ENCODE peak calls at places on chromosomes 1 and 21, in seven cellular contexts. One of them, this sample, is unnamed.

GRCh38 chr1:240797050-240797449 is 185.1 kb upstream of the GREM2 start:
- DNase-seq in central memory CD4-positive, alpha-beta T cell: no peak
- DNase-seq in erythroblast: no peak
- DNase-seq in breast epithelium: no peak
- DNase-seq in stimulated activated CD4-positive, alpha-beta T cell treated with anti-CD3 and anti-CD28 coated beads, TNF-alpha, amount 100 ng/mL, for 1 hour: no peak
- DNase-seq in aorta: no peak
- DNase-seq in ELF-1: no peak
- DNase-seq in this sample: no peak

GRCh38 chr1:19209439-19209989 is 552 bp downstream of the UBR4 start:
- DNase-seq in aorta: peak
- DNase-seq in central memory CD4-positive, alpha-beta T cell: no peak
- DNase-seq in breast epithelium: peak
- DNase-seq in erythroblast: peak
- DNase-seq in ELF-1: peak
- DNase-seq in stimulated activated CD4-positive, alpha-beta T cell treated with anti-CD3 and anti-CD28 coated beads, TNF-alpha, amount 100 ng/mL, for 1 hour: no peak
- DNase-seq in this sample: no peak

GRCh38 chr21:30582850-30583249 is 7.3 kb downstream of the KRTAP22-2 start:
- DNase-seq in ELF-1: no peak
- DNase-seq in central memory CD4-positive, alpha-beta T cell: no peak
- DNase-seq in stimulated activated CD4-positive, alpha-beta T cell treated with anti-CD3 and anti-CD28 coated beads, TNF-alpha, amount 100 ng/mL, for 1 hour: no peak
- DNase-seq in erythroblast: no peak
- DNase-seq in aorta: no peak
- DNase-seq in breast epithelium: no peak
- DNase-seq in this sample: no peak

GRCh38 chr1:207404849-207405525 is 49.1 kb upstream of the CR2 start:
- DNase-seq in stimulated activated CD4-positive, alpha-beta T cell treated with anti-CD3 and anti-CD28 coated beads, TNF-alpha, amount 100 ng/mL, for 1 hour: no peak
- DNase-seq in ELF-1: no peak
- DNase-seq in breast epithelium: no peak
- DNase-seq in erythroblast: peak
- DNase-seq in aorta: no peak
- DNase-seq in central memory CD4-positive, alpha-beta T cell: peak
- DNase-seq in this sample: peak

GRCh38 chr1:245310605-245311531 is 156.1 kb downstream of the KIF26B start:
- DNase-seq in aorta: no peak
- DNase-seq in breast epithelium: no peak
- DNase-seq in erythroblast: no peak
- DNase-seq in stimulated activated CD4-positive, alpha-beta T cell treated with anti-CD3 and anti-CD28 coated beads, TNF-alpha, amount 100 ng/mL, for 1 hour: no peak
- DNase-seq in ELF-1: peak
- DNase-seq in central memory CD4-positive, alpha-beta T cell: no peak
- DNase-seq in this sample: peak

GRCh38 chr21:45282283-45283018 is 5.2 kb downstream of the POFUT2 start:
- DNase-seq in aorta: no peak
- DNase-seq in ELF-1: no peak
- DNase-seq in breast epithelium: no peak
- DNase-seq in central memory CD4-positive, alpha-beta T cell: no peak
- DNase-seq in stimulated activated CD4-positive, alpha-beta T cell treated with anti-CD3 and anti-CD28 coated beads, TNF-alpha, amount 100 ng/mL, for 1 hour: no peak
- DNase-seq in erythroblast: no peak
- DNase-seq in this sample: no peak

GRCh38 chr1:177922209-177922608 is 47.6 kb downstream of the SEC16B start:
- DNase-seq in erythroblast: no peak
- DNase-seq in breast epithelium: no peak
- DNase-seq in central memory CD4-positive, alpha-beta T cell: no peak
- DNase-seq in stimulated activated CD4-positive, alpha-beta T cell treated with anti-CD3 and anti-CD28 coated beads, TNF-alpha, amount 100 ng/mL, for 1 hour: no peak
- DNase-seq in ELF-1: no peak
- DNase-seq in aorta: no peak
- DNase-seq in this sample: no peak

GRCh38 chr1:11538886-11539285 is 59.9 kb downstream of the DISP3 start:
- DNase-seq in erythroblast: no peak
- DNase-seq in central memory CD4-positive, alpha-beta T cell: no peak
- DNase-seq in stimulated activated CD4-positive, alpha-beta T cell treated with anti-CD3 and anti-CD28 coated beads, TNF-alpha, amount 100 ng/mL, for 1 hour: no peak
- DNase-seq in breast epithelium: no peak
- DNase-seq in aorta: no peak
- DNase-seq in ELF-1: no peak
- DNase-seq in this sample: peak

GRCh38 chr1:246492611-246493245 is 14.4 kb downstream of the SMYD3 start:
- DNase-seq in central memory CD4-positive, alpha-beta T cell: no peak
- DNase-seq in aorta: no peak
- DNase-seq in erythroblast: peak
- DNase-seq in stimulated activated CD4-positive, alpha-beta T cell treated with anti-CD3 and anti-CD28 coated beads, TNF-alpha, amount 100 ng/mL, for 1 hour: no peak
- DNase-seq in ELF-1: peak
- DNase-seq in breast epithelium: no peak
- DNase-seq in this sample: peak

GRCh38 chr1:150887018-150887417 is at the start of gene CTXND2:
- DNase-seq in central memory CD4-positive, alpha-beta T cell: no peak
- DNase-seq in aorta: no peak
- DNase-seq in breast epithelium: no peak
- DNase-seq in erythroblast: no peak
- DNase-seq in stimulated activated CD4-positive, alpha-beta T cell treated with anti-CD3 and anti-CD28 coated beads, TNF-alpha, amount 100 ng/mL, for 1 hour: no peak
- DNase-seq in ELF-1: no peak
- DNase-seq in this sample: no peak

GRCh38 chr1:154727409-154727808 is 119.4 kb upstream of the ADAR start:
- DNase-seq in breast epithelium: no peak
- DNase-seq in ELF-1: no peak
- DNase-seq in aorta: no peak
- DNase-seq in stimulated activated CD4-positive, alpha-beta T cell treated with anti-CD3 and anti-CD28 coated beads, TNF-alpha, amount 100 ng/mL, for 1 hour: no peak
- DNase-seq in erythroblast: no peak
- DNase-seq in central memory CD4-positive, alpha-beta T cell: no peak
- DNase-seq in this sample: no peak

GRCh38 chr1:194175251-194175650 is 988.8 kb upstream of the B3GALT2 start:
- DNase-seq in breast epithelium: no peak
- DNase-seq in stimulated activated CD4-positive, alpha-beta T cell treated with anti-CD3 and anti-CD28 coated beads, TNF-alpha, amount 100 ng/mL, for 1 hour: no peak
- DNase-seq in ELF-1: no peak
- DNase-seq in aorta: no peak
- DNase-seq in central memory CD4-positive, alpha-beta T cell: no peak
- DNase-seq in erythroblast: no peak
- DNase-seq in this sample: no peak

GRCh38 chr1:59779949-59780348 is 34.8 kb upstream of the HOOK1 start:
- DNase-seq in central memory CD4-positive, alpha-beta T cell: no peak
- DNase-seq in stimulated activated CD4-positive, alpha-beta T cell treated with anti-CD3 and anti-CD28 coated beads, TNF-alpha, amount 100 ng/mL, for 1 hour: no peak
- DNase-seq in breast epithelium: no peak
- DNase-seq in erythroblast: peak
- DNase-seq in ELF-1: no peak
- DNase-seq in aorta: no peak
- DNase-seq in this sample: peak

GRCh38 chr21:17391811-17392340 is 121.0 kb upstream of the CXADR start:
- DNase-seq in stimulated activated CD4-positive, alpha-beta T cell treated with anti-CD3 and anti-CD28 coated beads, TNF-alpha, amount 100 ng/mL, for 1 hour: no peak
- DNase-seq in erythroblast: no peak
- DNase-seq in breast epithelium: no peak
- DNase-seq in aorta: no peak
- DNase-seq in central memory CD4-positive, alpha-beta T cell: no peak
- DNase-seq in ELF-1: no peak
- DNase-seq in this sample: no peak

GRCh38 chr1:28507646-28508434 is 2.0 kb downstream of the RCC1 start:
- DNase-seq in breast epithelium: no peak
- DNase-seq in stimulated activated CD4-positive, alpha-beta T cell treated with anti-CD3 and anti-CD28 coated beads, TNF-alpha, amount 100 ng/mL, for 1 hour: no peak
- DNase-seq in erythroblast: no peak
- DNase-seq in central memory CD4-positive, alpha-beta T cell: no peak
- DNase-seq in aorta: peak
- DNase-seq in ELF-1: no peak
- DNase-seq in this sample: no peak

GRCh38 chr1:10339036-10339567 is 59.8 kb upstream of the PGD start:
- DNase-seq in ELF-1: no peak
- DNase-seq in aorta: no peak
- DNase-seq in erythroblast: no peak
- DNase-seq in central memory CD4-positive, alpha-beta T cell: no peak
- DNase-seq in breast epithelium: no peak
- DNase-seq in stimulated activated CD4-positive, alpha-beta T cell treated with anti-CD3 and anti-CD28 coated beads, TNF-alpha, amount 100 ng/mL, for 1 hour: no peak
- DNase-seq in this sample: no peak

GRCh38 chr1:205048382-205048781 is 5.4 kb downstream of the CNTN2 start:
- DNase-seq in breast epithelium: no peak
- DNase-seq in aorta: no peak
- DNase-seq in central memory CD4-positive, alpha-beta T cell: no peak
- DNase-seq in stimulated activated CD4-positive, alpha-beta T cell treated with anti-CD3 and anti-CD28 coated beads, TNF-alpha, amount 100 ng/mL, for 1 hour: no peak
- DNase-seq in erythroblast: no peak
- DNase-seq in ELF-1: no peak
- DNase-seq in this sample: no peak

GRCh38 chr1:905071-905749 is 18.5 kb upstream of the SAMD11 start:
- DNase-seq in ELF-1: peak
- DNase-seq in central memory CD4-positive, alpha-beta T cell: no peak
- DNase-seq in aorta: peak
- DNase-seq in erythroblast: no peak
- DNase-seq in breast epithelium: peak
- DNase-seq in stimulated activated CD4-positive, alpha-beta T cell treated with anti-CD3 and anti-CD28 coated beads, TNF-alpha, amount 100 ng/mL, for 1 hour: no peak
- DNase-seq in this sample: peak

GRCh38 chr1:45722809-45723208 is 27.6 kb downstream of the IPP start:
- DNase-seq in central memory CD4-positive, alpha-beta T cell: no peak
- DNase-seq in stimulated activated CD4-positive, alpha-beta T cell treated with anti-CD3 and anti-CD28 coated beads, TNF-alpha, amount 100 ng/mL, for 1 hour: no peak
- DNase-seq in aorta: no peak
- DNase-seq in ELF-1: no peak
- DNase-seq in erythroblast: peak
- DNase-seq in breast epithelium: no peak
- DNase-seq in this sample: no peak

GRCh38 chr1:39666772-39667171 is 5.1 kb downstream of the NT5C1A start:
- DNase-seq in stimulated activated CD4-positive, alpha-beta T cell treated with anti-CD3 and anti-CD28 coated beads, TNF-alpha, amount 100 ng/mL, for 1 hour: no peak
- DNase-seq in central memory CD4-positive, alpha-beta T cell: no peak
- DNase-seq in ELF-1: no peak
- DNase-seq in aorta: no peak
- DNase-seq in breast epithelium: no peak
- DNase-seq in erythroblast: no peak
- DNase-seq in this sample: no peak

GRCh38 chr1:47756006-47756405 is 241.2 kb downstream of the TRABD2B start:
- DNase-seq in stimulated activated CD4-positive, alpha-beta T cell treated with anti-CD3 and anti-CD28 coated beads, TNF-alpha, amount 100 ng/mL, for 1 hour: no peak
- DNase-seq in erythroblast: no peak
- DNase-seq in central memory CD4-positive, alpha-beta T cell: no peak
- DNase-seq in aorta: no peak
- DNase-seq in ELF-1: peak
- DNase-seq in breast epithelium: no peak
- DNase-seq in this sample: peak

GRCh38 chr1:109864960-109865611 is 45.6 kb upstream of the CSF1 start:
- DNase-seq in erythroblast: no peak
- DNase-seq in aorta: no peak
- DNase-seq in central memory CD4-positive, alpha-beta T cell: no peak
- DNase-seq in stimulated activated CD4-positive, alpha-beta T cell treated with anti-CD3 and anti-CD28 coated beads, TNF-alpha, amount 100 ng/mL, for 1 hour: no peak
- DNase-seq in ELF-1: no peak
- DNase-seq in breast epithelium: peak
- DNase-seq in this sample: no peak

GRCh38 chr1:41361495-41362356 is 492 bp downstream of the FOXO6 start:
- DNase-seq in aorta: peak
- DNase-seq in ELF-1: no peak
- DNase-seq in central memory CD4-positive, alpha-beta T cell: no peak
- DNase-seq in erythroblast: peak
- DNase-seq in breast epithelium: no peak
- DNase-seq in stimulated activated CD4-positive, alpha-beta T cell treated with anti-CD3 and anti-CD28 coated beads, TNF-alpha, amount 100 ng/mL, for 1 hour: no peak
- DNase-seq in this sample: peak

GRCh38 chr1:52996653-52997052 is 65.4 kb upstream of the PODN start:
- DNase-seq in ELF-1: no peak
- DNase-seq in breast epithelium: no peak
- DNase-seq in central memory CD4-positive, alpha-beta T cell: no peak
- DNase-seq in aorta: no peak
- DNase-seq in erythroblast: no peak
- DNase-seq in stimulated activated CD4-positive, alpha-beta T cell treated with anti-CD3 and anti-CD28 coated beads, TNF-alpha, amount 100 ng/mL, for 1 hour: no peak
- DNase-seq in this sample: no peak

GRCh38 chr1:208242829-208243521 is 1.2 kb downstream of the PLXNA2 start:
- DNase-seq in central memory CD4-positive, alpha-beta T cell: no peak
- DNase-seq in aorta: peak
- DNase-seq in ELF-1: peak
- DNase-seq in breast epithelium: no peak
- DNase-seq in erythroblast: peak
- DNase-seq in stimulated activated CD4-positive, alpha-beta T cell treated with anti-CD3 and anti-CD28 coated beads, TNF-alpha, amount 100 ng/mL, for 1 hour: no peak
- DNase-seq in this sample: peak

GRCh38 chr1:160795951-160796383 is at the start of gene LY9:
- DNase-seq in central memory CD4-positive, alpha-beta T cell: peak
- DNase-seq in ELF-1: no peak
- DNase-seq in breast epithelium: peak
- DNase-seq in aorta: no peak
- DNase-seq in stimulated activated CD4-positive, alpha-beta T cell treated with anti-CD3 and anti-CD28 coated beads, TNF-alpha, amount 100 ng/mL, for 1 hour: peak
- DNase-seq in erythroblast: no peak
- DNase-seq in this sample: no peak

GRCh38 chr1:160104520-160104885 is 6.1 kb upstream of the IGSF8 start:
- DNase-seq in aorta: no peak
- DNase-seq in breast epithelium: no peak
- DNase-seq in erythroblast: no peak
- DNase-seq in central memory CD4-positive, alpha-beta T cell: no peak
- DNase-seq in stimulated activated CD4-positive, alpha-beta T cell treated with anti-CD3 and anti-CD28 coated beads, TNF-alpha, amount 100 ng/mL, for 1 hour: no peak
- DNase-seq in ELF-1: no peak
- DNase-seq in this sample: no peak

GRCh38 chr1:87113313-87113712 is 198.9 kb downstream of the HS2ST1 start:
- DNase-seq in breast epithelium: no peak
- DNase-seq in erythroblast: no peak
- DNase-seq in ELF-1: no peak
- DNase-seq in central memory CD4-positive, alpha-beta T cell: no peak
- DNase-seq in aorta: no peak
- DNase-seq in stimulated activated CD4-positive, alpha-beta T cell treated with anti-CD3 and anti-CD28 coated beads, TNF-alpha, amount 100 ng/mL, for 1 hour: no peak
- DNase-seq in this sample: no peak